ENCODE peak calls at places on chromosomes 13 and 19, in six cellular contexts. J is HuH-7, G is hippocampal formation, D is AG09309, Z is fibroblast of pulmonary artery, H is heart right ventricle. Y is an unnamed sample.

GRCh38 chr13:30319130-30319529 is 11.8 kb upstream of the KATNAL1 start:
- DNase-seq in J (no peak), G (no peak), D (no peak), Z (no peak), H (no peak), Y (no peak)

GRCh38 chr13:113179374-113180230 is 21.2 kb downstream of the PROZ start:
- DNase-seq in J (no peak), G (no peak), D (no peak), Z (no peak), H (no peak), Y (no peak)

GRCh38 chr19:3830841-3831589 is 37.8 kb downstream of the ZFR2 start:
- DNase-seq in J (no peak), G (no peak), D (no peak), Z (no peak), H (no peak), Y (no peak)

GRCh38 chr19:1921825-1922224 is 16.6 kb downstream of the ADAT3 start:
- DNase-seq in J (no peak), G (no peak), D (no peak), Z (no peak), H (no peak), Y (no peak)

GRCh38 chr13:42137856-42138537 is 89.5 kb downstream of the DGKH start:
- DNase-seq in J (no peak), G (no peak), D (no peak), Z (peak; percentile 58), H (no peak), Y (no peak)

GRCh38 chr19:30629086-30629485 is 256.9 kb downstream of the ZNF536 start:
- DNase-seq in J (no peak), G (no peak), D (no peak), Z (no peak), H (no peak), Y (no peak)

GRCh38 chr19:42201489-42202289 is 15.8 kb downstream of the DEDD2 start:
- DNase-seq in J (no peak), G (no peak), D (no peak), Z (no peak), H (no peak), Y (no peak)

GRCh38 chr13:110149036-110149435 is 157.9 kb downstream of the COL4A1 start:
- DNase-seq in J (no peak), G (no peak), D (peak; percentile 81), Z (no peak), H (no peak), Y (no peak)

GRCh38 chr13:107376393-107377085 is 808.6 kb upstream of the ARGLU1 start:
- DNase-seq in J (no peak), G (no peak), D (no peak), Z (no peak), H (no peak), Y (no peak)

GRCh38 chr13:44352671-44353070 is 21.0 kb upstream of the SERP2 start:
- DNase-seq in J (no peak), G (no peak), D (no peak), Z (no peak), H (no peak), Y (no peak)

Y was measured in nucleus accumbens.